ENCODE peak calls at places on chromosomes 1 and 21, in seven cellular contexts. P is brain microvascular endothelial cell; G is left ventricle myocardium inferior; S is activated CD8-positive, alpha-beta T cell treated with anti-CD3 and anti-CD28 coated beads for 36 hours; F is tibial nerve; U is AG09319; Y is type B pancreatic cell. Q is an unnamed sample.

GRCh38 chr1:12142141-12142823 is 24.5 kb upstream of the TNFRSF1B start:
- DNase-seq in P (no peak), G (no peak), S (no peak), F (no peak), U (no peak), Y (no peak), Q (no peak)

GRCh38 chr1:1431845-1432565 is 3.5 kb upstream of the VWA1 start:
- DNase-seq in P (no peak), G (peak), S (no peak), F (no peak), U (no peak), Y (no peak), Q (peak)

GRCh38 chr1:53982034-53982761 is 35.8 kb downstream of the LDLRAD1 start:
- DNase-seq in P (peak), G (peak), S (no peak), F (no peak), U (no peak), Y (no peak), Q (no peak)

GRCh38 chr1:201702936-201703335 is 126.0 kb upstream of the IPO9 start:
- DNase-seq in P (no peak), G (no peak), S (no peak), F (no peak), U (no peak), Y (no peak), Q (no peak)

GRCh38 chr21:36478941-36479340 is 981 bp downstream of the CLDN14 start:
- DNase-seq in P (peak), G (no peak), S (no peak), F (no peak), U (no peak), Y (no peak), Q (no peak)

GRCh38 chr1:10007161-10007560 is 10.1 kb downstream of the RBP7 start:
- DNase-seq in P (no peak), G (no peak), S (no peak), F (no peak), U (no peak), Y (no peak), Q (no peak)

GRCh38 chr1:183407961-183408360 is 10.2 kb downstream of the NMNAT2 start:
- DNase-seq in P (no peak), G (no peak), S (no peak), F (no peak), U (no peak), Y (no peak), Q (no peak)

GRCh38 chr1:19854866-19855265 is 27.3 kb upstream of the OTUD3 start:
- DNase-seq in P (no peak), G (no peak), S (no peak), F (no peak), U (no peak), Y (no peak), Q (no peak)

GRCh38 chr1:209756608-209757445 is 974 bp downstream of the TRAF3IP3 start:
- DNase-seq in P (no peak), G (no peak), S (peak), F (no peak), U (no peak), Y (no peak), Q (peak)

GRCh38 chr1:1206376-1207253 is at the start of gene TNFRSF18:
- DNase-seq in P (no peak), G (peak), S (peak), F (no peak), U (no peak), Y (no peak), Q (peak)

GRCh38 chr1:9766759-9767442 is 56.9 kb downstream of the CLSTN1 start:
- DNase-seq in P (peak), G (no peak), S (no peak), F (no peak), U (peak), Y (no peak), Q (no peak)

GRCh38 chr1:116424863-116425262 is 51.8 kb downstream of the ATP1A1 start:
- DNase-seq in P (no peak), G (no peak), S (no peak), F (no peak), U (no peak), Y (no peak), Q (no peak)

GRCh38 chr1:70509996-70510876 is 99.2 kb downstream of the CTH start:
- DNase-seq in P (peak), G (no peak), S (no peak), F (no peak), U (peak), Y (no peak), Q (peak)

GRCh38 chr1:41542196-41542955 is 57.9 kb upstream of the EDN2 start:
- DNase-seq in P (peak), G (no peak), S (no peak), F (no peak), U (no peak), Y (no peak), Q (no peak)

GRCh38 chr1:199273837-199274379 is 635.1 kb downstream of the PTPRC start:
- DNase-seq in P (no peak), G (no peak), S (no peak), F (no peak), U (no peak), Y (no peak), Q (no peak)

GRCh38 chr1:235917267-235917811 is 50.6 kb upstream of the LYST start:
- DNase-seq in P (peak), G (peak), S (peak), F (peak), U (peak), Y (no peak), Q (peak)

GRCh38 chr1:72365693-72366092 is 83.4 kb upstream of the NEGR1 start:
- DNase-seq in P (no peak), G (no peak), S (no peak), F (no peak), U (no peak), Y (no peak), Q (no peak)

GRCh38 chr21:42079939-42080787 is 9.0 kb downstream of the UMODL1 start:
- DNase-seq in P (peak), G (no peak), S (no peak), F (no peak), U (no peak), Y (no peak), Q (no peak)

GRCh38 chr1:44078087-44078486 is 40.5 kb upstream of the KLF17 start:
- DNase-seq in P (no peak), G (no peak), S (no peak), F (no peak), U (no peak), Y (no peak), Q (no peak)

GRCh38 chr21:15034126-15034848 is 30.5 kb downstream of the NRIP1 start:
- DNase-seq in P (no peak), G (no peak), S (no peak), F (no peak), U (peak), Y (no peak), Q (no peak)

GRCh38 chr1:36279110-36279788 is 26.9 kb upstream of the SH3D21 start:
- DNase-seq in P (no peak), G (no peak), S (no peak), F (no peak), U (no peak), Y (no peak), Q (no peak)

GRCh38 chr1:155158991-155159390 is 14.1 kb downstream of the KRTCAP2 start:
- DNase-seq in P (no peak), G (no peak), S (no peak), F (no peak), U (no peak), Y (no peak), Q (no peak)

GRCh38 chr1:200445213-200445612 is 35.4 kb upstream of the ZNF281 start:
- DNase-seq in P (peak), G (no peak), S (peak), F (no peak), U (no peak), Y (no peak), Q (no peak)

GRCh38 chr1:37739222-37739621 is 25.7 kb downstream of the EPHA10 start:
- DNase-seq in P (no peak), G (no peak), S (peak), F (no peak), U (no peak), Y (no peak), Q (no peak)

GRCh38 chr1:67211589-67212563 is 45.6 kb downstream of the IL23R start:
- DNase-seq in P (peak), G (no peak), S (peak), F (no peak), U (no peak), Y (no peak), Q (peak)

GRCh38 chr1:230857077-230857476 is 11.2 kb downstream of the C1orf198 start:
- DNase-seq in P (peak), G (no peak), S (no peak), F (no peak), U (no peak), Y (no peak), Q (no peak)

GRCh38 chr1:7549277-7549676 is 221.8 kb upstream of the VAMP3 start:
- DNase-seq in P (peak), G (no peak), S (peak), F (no peak), U (peak), Y (no peak), Q (no peak)

GRCh38 chr21:34158866-34159616 is 85.7 kb downstream of the MRPS6 start:
- DNase-seq in P (no peak), G (no peak), S (no peak), F (no peak), U (no peak), Y (no peak), Q (no peak)

GRCh38 chr21:37257967-37258877 is 8.9 kb downstream of the VPS26C start:
- DNase-seq in P (peak), G (peak), S (peak), F (no peak), U (no peak), Y (peak), Q (peak)

GRCh38 chr1:29966526-29967045 is 730.3 kb downstream of the PTPRU start:
- DNase-seq in P (no peak), G (no peak), S (no peak), F (no peak), U (no peak), Y (peak), Q (no peak)

GRCh38 chr1:6859415-6860343 is 74.4 kb downstream of the CAMTA1 start:
- DNase-seq in P (peak), G (no peak), S (no peak), F (no peak), U (peak), Y (no peak), Q (no peak)

GRCh38 chr1:204398197-204399125 is 13.2 kb downstream of the PPP1R15B start:
- DNase-seq in P (peak), G (no peak), S (peak), F (no peak), U (no peak), Y (no peak), Q (peak)

GRCh38 chr1:160374291-160374690 is 7.4 kb downstream of the NHLH1 start:
- DNase-seq in P (no peak), G (no peak), S (no peak), F (no peak), U (no peak), Y (no peak), Q (no peak)

GRCh38 chr1:160376525-160377131 is 9.8 kb downstream of the NHLH1 start:
- DNase-seq in P (peak), G (no peak), S (peak), F (no peak), U (peak), Y (peak), Q (peak)

GRCh38 chr1:160377585-160378206 is 10.8 kb downstream of the NHLH1 start:
- DNase-seq in P (peak), G (no peak), S (no peak), F (no peak), U (no peak), Y (peak), Q (no peak)

GRCh38 chr1:160374701-160375443 is 8.0 kb downstream of the NHLH1 start:
- DNase-seq in P (no peak), G (no peak), S (no peak), F (no peak), U (no peak), Y (peak), Q (no peak)

GRCh38 chr1:160375788-160376524 is 9.1 kb downstream of the NHLH1 start:
- DNase-seq in P (peak), G (no peak), S (peak), F (no peak), U (no peak), Y (peak), Q (no peak)
- TF ChIP-seq CTCF in P (no peak), G (no peak), S (no peak), F (no peak), U (no peak), Y (no peak), Q (no peak)

DNA sequence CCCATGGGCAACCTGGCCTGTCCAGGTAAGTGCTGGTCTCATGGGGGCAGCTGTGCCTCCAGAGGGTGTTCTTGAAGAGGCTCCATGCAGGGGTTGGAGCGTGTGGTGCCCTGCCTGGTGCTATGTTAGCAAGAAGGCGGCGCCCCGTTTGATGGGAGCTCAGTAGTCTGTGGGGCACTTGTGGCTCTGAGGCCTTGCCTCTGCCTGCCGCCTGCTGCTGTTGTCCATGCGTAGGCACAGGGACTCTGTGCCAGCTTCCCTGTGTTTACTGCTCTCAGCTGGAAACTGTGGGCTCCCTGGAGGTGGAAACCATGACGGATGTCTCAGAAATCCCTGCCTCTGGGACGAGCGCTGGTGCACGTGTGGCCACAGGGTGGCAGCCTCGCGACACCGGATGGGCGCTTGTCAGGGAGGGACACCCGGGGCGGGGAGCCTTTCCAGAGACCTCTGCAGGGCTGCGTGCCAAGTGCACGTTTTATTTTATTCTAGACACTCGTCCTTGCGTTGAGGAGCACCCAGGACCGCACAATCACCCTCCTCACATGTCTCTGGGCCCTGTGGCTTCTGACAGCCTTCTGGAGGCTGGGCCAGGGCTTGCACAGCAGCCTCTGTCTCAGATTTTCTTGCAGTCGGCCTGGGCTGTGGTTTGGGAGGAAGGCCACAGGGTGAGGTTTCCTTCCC is 27.1 kb downstream of the SNAP47 start:
- DNase-seq in P (peak), G (peak), S (peak), F (peak), U (no peak), Y (peak), Q (peak)
- TF ChIP-seq CTCF in P (peak), G (peak), S (peak), F (peak), U (peak), Y (peak), Q (peak)

DNA sequence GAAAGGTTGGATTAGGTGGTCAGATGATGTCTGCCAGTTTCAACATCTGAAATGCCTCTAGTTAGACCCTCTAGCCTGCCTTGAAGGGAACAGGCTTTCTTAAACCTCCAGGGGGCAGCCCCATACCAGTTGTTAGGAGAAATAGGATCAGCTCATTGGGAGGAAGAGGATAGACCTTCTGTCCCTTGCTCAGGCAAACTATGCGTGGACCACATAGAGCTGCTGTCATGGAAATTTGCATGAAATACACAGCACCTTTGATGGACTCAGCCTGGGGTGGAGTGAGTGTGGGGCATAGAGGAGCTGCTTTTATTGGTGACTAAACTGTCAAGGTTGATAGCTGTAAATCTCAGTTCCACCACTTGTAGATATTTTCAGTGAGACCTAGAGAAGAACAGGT is 38.4 kb upstream of the SPAG17 start:
- DNase-seq in P (peak), G (peak), S (peak), F (no peak), U (no peak), Y (no peak), Q (no peak)
- TF ChIP-seq CTCF in P (no peak), G (peak), S (no peak), F (no peak), U (peak), Y (peak), Q (peak)

GRCh38 chr1:85144351-85144750 is 56.5 kb downstream of the SYDE2 start:
- DNase-seq in P (no peak), G (no peak), S (no peak), F (no peak), U (no peak), Y (no peak), Q (no peak)

GRCh38 chr1:85149805-85150204 is 51.0 kb downstream of the SYDE2 start:
- DNase-seq in P (no peak), G (no peak), S (no peak), F (no peak), U (no peak), Y (no peak), Q (no peak)

GRCh38 chr1:85142753-85143152 is 58.1 kb downstream of the SYDE2 start:
- DNase-seq in P (no peak), G (peak), S (no peak), F (no peak), U (no peak), Y (no peak), Q (no peak)

GRCh38 chr1:85148524-85149250 is 52.1 kb downstream of the SYDE2 start:
- DNase-seq in P (no peak), G (no peak), S (peak), F (no peak), U (no peak), Y (no peak), Q (peak)

DNA sequence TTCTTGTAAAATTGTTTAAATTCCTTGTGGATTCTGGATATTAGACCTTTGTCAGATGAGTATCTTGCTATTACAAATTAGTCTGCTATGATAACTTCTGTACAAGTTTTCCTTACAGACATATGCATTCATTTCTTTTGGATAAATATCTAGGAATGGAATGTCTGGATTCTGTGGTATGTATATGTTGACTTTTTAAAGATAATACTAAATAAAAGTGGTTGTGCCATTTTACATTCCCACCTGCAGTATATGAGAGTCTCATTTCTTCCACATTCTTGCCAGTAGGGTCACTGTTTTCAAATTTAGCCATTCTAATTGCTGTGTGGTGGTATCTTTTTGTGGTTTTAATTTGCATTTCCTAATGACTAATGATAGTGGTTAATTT is 53.9 kb downstream of the SYDE2 start:
- DNase-seq in P (no peak), G (no peak), S (no peak), F (no peak), U (no peak), Y (no peak), Q (no peak)
- TF ChIP-seq CTCF in P (peak), G (no peak), S (no peak), F (no peak), U (no peak), Y (peak), Q (no peak)

DNA sequence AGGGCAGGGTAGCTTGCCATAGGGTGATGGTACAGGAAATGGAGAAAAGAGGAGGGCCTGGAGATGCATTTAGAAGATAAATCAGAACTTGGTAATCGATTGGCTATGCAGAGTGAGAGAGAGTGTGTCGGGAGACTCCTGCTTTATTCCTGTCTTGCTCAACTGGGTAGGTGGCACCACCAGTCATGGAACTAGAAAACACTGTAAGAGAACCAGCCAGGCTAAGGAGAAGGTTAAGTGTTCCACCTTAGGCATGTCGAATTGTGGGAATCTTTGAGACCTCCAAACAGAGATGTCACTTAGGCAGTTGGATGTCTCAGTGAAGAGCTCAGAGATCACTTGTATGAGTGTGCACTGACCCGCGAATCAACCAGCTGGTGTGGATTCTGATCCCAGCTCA is 28.7 kb upstream of the RD3 start:
- DNase-seq in P (no peak), G (no peak), S (no peak), F (no peak), U (no peak), Y (no peak), Q (no peak)
- TF ChIP-seq CTCF in P (peak), G (no peak), S (no peak), F (no peak), U (no peak), Y (no peak), Q (no peak)

DNA sequence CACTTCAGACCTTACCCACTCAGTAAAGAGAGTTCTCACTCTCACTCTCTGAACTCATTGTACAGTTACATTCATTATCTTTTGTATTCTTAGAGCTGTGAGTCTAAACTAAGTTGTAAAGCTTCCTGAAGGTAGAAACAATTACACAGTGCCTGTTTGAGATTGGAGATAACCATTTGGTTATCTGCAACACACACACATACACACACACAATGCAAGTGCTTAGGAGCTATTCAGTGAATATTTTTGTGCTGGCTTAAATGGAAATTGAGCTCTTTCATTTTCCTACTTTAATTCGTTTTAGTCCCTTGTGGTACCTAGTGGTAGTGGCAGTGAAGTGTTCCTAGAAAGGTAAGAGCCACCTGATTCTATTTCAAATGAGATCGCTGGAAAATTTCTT is 19.9 kb downstream of the KPNA6 start:
- DNase-seq in P (no peak), G (no peak), S (no peak), F (no peak), U (no peak), Y (no peak), Q (no peak)
- TF ChIP-seq CTCF in P (no peak), G (no peak), S (no peak), F (no peak), U (no peak), Y (peak), Q (no peak)